ENCODE peak calls at places on chromosomes 2 and 18, in eight cellular contexts. Y, C, S, B, H, L, M and O are unnamed samples.

GRCh38 chr2:164671664-164672396 is 50.5 kb upstream of the GRB14 start:
- ATAC-seq in Y (no peak), C (no peak), S (no peak), B (no peak), H (no peak), L (no peak), M (no peak), O (no peak)

GRCh38 chr18:47260138-47260923 is 8.9 kb upstream of the SKOR2 start:
- ATAC-seq in Y (no peak), C (no peak), S (no peak), B (peak; percentile 75), H (no peak), L (no peak), M (no peak), O (peak; percentile 37)

GRCh38 chr2:235394278-235394828 is 99.5 kb upstream of the AGAP1 start:
- ATAC-seq in Y (no peak), C (no peak), S (no peak), B (no peak), H (no peak), L (peak; percentile 95), M (no peak), O (peak; percentile 89)

GRCh38 chr2:240960309-240960962 is 38.0 kb upstream of the SNED1 start:
- ATAC-seq in Y (no peak), C (no peak), S (peak; percentile 23), B (peak; percentile 72), H (no peak), L (no peak), M (no peak), O (peak; percentile 25)

GRCh38 chr2:197233473-197233872 is 77.1 kb downstream of the ANKRD44 start:
- ATAC-seq in Y (no peak), C (no peak), S (no peak), B (no peak), H (no peak), L (no peak), M (no peak), O (no peak)

GRCh38 chr2:60522462-60522861 is 31.0 kb downstream of the BCL11A start:
- ATAC-seq in Y (no peak), C (no peak), S (no peak), B (no peak), H (no peak), L (no peak), M (no peak), O (no peak)

GRCh38 chr2:158002079-158002478 is 99.6 kb upstream of the UPP2 start:
- ATAC-seq in Y (no peak), C (no peak), S (no peak), B (no peak), H (no peak), L (no peak), M (no peak), O (no peak)

GRCh38 chr2:191789791-191790190 is 57.1 kb downstream of the CAVIN2 start:
- ATAC-seq in Y (no peak), C (no peak), S (no peak), B (no peak), H (no peak), L (no peak), M (no peak), O (no peak)

GRCh38 chr18:12783524-12783923 is 80.7 kb downstream of the PSMG2 start:
- ATAC-seq in Y (no peak), C (no peak), S (no peak), B (no peak), H (no peak), L (no peak), M (no peak), O (no peak)

GRCh38 chr2:216974321-216975302 is 114.7 kb upstream of the TNP1 start:
- ATAC-seq in Y (no peak), C (peak; percentile 27), S (peak; percentile 60), B (peak; percentile 34), H (no peak), L (no peak), M (no peak), O (no peak)